ENCODE peak calls at places on chromosomes 2 and 18, in ten cellular contexts. L is Panc1, C is anterior cingulate cortex, O is GM03348, V is ELF-1, D is putamen, B is astrocyte of the cerebellum, Q is progenitor cell of endocrine pancreas, W is fibroblast of gingiva, X is iPS-NIHi11. Z is an unnamed sample.

GRCh38 chr18:63236417-63236816 is 83.2 kb downstream of the BCL2 start:
- DNase-seq in L (no peak), X (no peak), O (no peak), W (no peak), C (peak), D (peak), Q (no peak), V (no peak), B (no peak), Z (no peak)

GRCh38 chr2:23452853-23453420 is 68.0 kb downstream of the KLHL29 start:
- DNase-seq in B (peak), Q (no peak), X (no peak), W (no peak), D (no peak), C (no peak), V (no peak), L (no peak), O (peak), Z (no peak)

GRCh38 chr2:37005118-37005868 is 39.0 kb upstream of the STRN start:
- DNase-seq in D (no peak), W (no peak), O (no peak), V (peak), X (peak), L (peak), C (no peak), Q (no peak), B (no peak), Z (no peak)

GRCh38 chr2:138490673-138491494 is 10.7 kb upstream of the SPOPL start:
- DNase-seq in C (no peak), Q (no peak), D (no peak), L (no peak), X (no peak), B (no peak), W (no peak), V (no peak), O (no peak), Z (no peak)

GRCh38 chr18:32730068-32730467 is 42.8 kb downstream of the KLHL14 start:
- DNase-seq in D (no peak), B (no peak), O (no peak), Q (no peak), W (no peak), L (no peak), X (no peak), V (no peak), C (no peak), Z (no peak)

GRCh38 chr2:54067851-54068375 is 47.5 kb upstream of the ACYP2 start:
- DNase-seq in O (no peak), B (no peak), W (no peak), C (no peak), D (no peak), X (no peak), Q (no peak), L (no peak), V (no peak), Z (no peak)

GRCh38 chr2:19989342-19989680 is 594 bp downstream of the WDR35 start:
- DNase-seq in O (no peak), W (no peak), V (no peak), C (no peak), B (no peak), X (no peak), L (no peak), D (no peak), Q (no peak), Z (no peak)

GRCh38 chr2:222218786-222219185 is 80.0 kb downstream of the PAX3 start:
- DNase-seq in V (no peak), Q (no peak), W (no peak), O (no peak), C (no peak), B (no peak), X (no peak), L (no peak), D (no peak), Z (no peak)

GRCh38 chr2:68789603-68790002 is 55.0 kb downstream of the ARHGAP25 start:
- DNase-seq in Q (no peak), X (no peak), W (no peak), L (no peak), V (no peak), B (no peak), C (no peak), O (no peak), D (no peak), Z (no peak)

GRCh38 chr2:16773080-16773713 is 107.6 kb upstream of the CYRIA start:
- DNase-seq in D (peak), Q (peak), C (peak), W (no peak), V (peak), X (peak), B (peak), O (peak), L (peak), Z (no peak)

GRCh38 chr2:2764739-2765138 is 433.7 kb upstream of the MYT1L start:
- DNase-seq in O (no peak), V (no peak), L (no peak), C (no peak), B (no peak), D (no peak), W (no peak), X (no peak), Q (no peak), Z (no peak)

GRCh38 chr2:85743304-85743978 is 10.3 kb upstream of the ATOH8 start:
- DNase-seq in B (peak), W (no peak), L (no peak), V (no peak), D (no peak), O (peak), X (no peak), Q (no peak), C (no peak), Z (no peak)

GRCh38 chr18:212780-213179 is 54.4 kb downstream of the USP14 start:
- DNase-seq in W (no peak), O (peak), Q (no peak), V (no peak), D (no peak), C (no peak), X (no peak), L (no peak), B (no peak), Z (no peak)

GRCh38 chr2:72770879-72771461 is 54.9 kb downstream of the EXOC6B start:
- DNase-seq in Q (peak), X (peak), O (peak), D (peak), W (peak), V (no peak), C (no peak), L (no peak), B (peak), Z (peak)

GRCh38 chr2:35960596-35960995 is 395.0 kb upstream of the CRIM1 start:
- DNase-seq in D (no peak), B (peak), L (no peak), Q (no peak), V (no peak), C (no peak), O (no peak), W (no peak), X (no peak), Z (no peak)

GRCh38 chr18:421236-422155 is 79.0 kb downstream of the COLEC12 start:
- DNase-seq in C (no peak), X (no peak), W (peak), D (no peak), B (peak), O (peak), Q (no peak), L (no peak), V (peak), Z (no peak)

GRCh38 chr18:48986851-48987761 is 36.3 kb upstream of the SMAD7 start:
- DNase-seq in L (no peak), B (no peak), X (no peak), C (no peak), Q (no peak), V (no peak), O (no peak), D (no peak), W (no peak), Z (no peak)

GRCh38 chr2:173402405-173402974 is 47.8 kb downstream of the CDCA7 start:
- DNase-seq in D (peak), L (peak), W (peak), O (peak), B (peak), X (peak), V (peak), Q (peak), C (peak), Z (peak)

GRCh38 chr18:28823506-28824182 is 646.7 kb upstream of the CDH2 start:
- DNase-seq in O (no peak), D (no peak), C (no peak), W (no peak), B (no peak), X (no peak), V (peak), Q (no peak), L (no peak), Z (no peak)

GRCh38 chr2:217989221-217989948 is 13.4 kb downstream of the TNS1 start:
- DNase-seq in O (no peak), C (no peak), L (no peak), X (no peak), W (no peak), B (no peak), V (no peak), D (no peak), Q (no peak), Z (no peak)

GRCh38 chr2:144330951-144331651 is 188.8 kb downstream of the ZEB2 start:
- DNase-seq in V (no peak), Q (no peak), B (no peak), D (no peak), C (no peak), L (no peak), W (no peak), O (no peak), X (no peak), Z (no peak)

GRCh38 chr2:110804915-110805314 is 72.5 kb downstream of the ACOXL start:
- DNase-seq in Q (no peak), W (no peak), V (no peak), O (no peak), D (no peak), B (no peak), X (no peak), C (no peak), L (no peak), Z (no peak)

GRCh38 chr2:70087703-70088507 is 628 bp downstream of the PCBP1 start:
- DNase-seq in X (peak), C (peak), D (peak), Q (peak), V (peak), B (no peak), L (no peak), O (peak), W (peak), Z (peak)

GRCh38 chr2:176595986-176596385 is 326.7 kb downstream of the MTX2 start:
- DNase-seq in V (no peak), X (no peak), B (peak), Q (no peak), W (no peak), D (no peak), C (no peak), O (no peak), L (no peak), Z (no peak)

GRCh38 chr2:143960177-143960576 is 559.7 kb downstream of the ZEB2 start:
- DNase-seq in D (no peak), W (no peak), V (no peak), B (no peak), O (no peak), Q (no peak), L (no peak), C (no peak), X (no peak), Z (no peak)

GRCh38 chr2:42141687-42142475 is 27.3 kb upstream of the EML4 start:
- DNase-seq in V (peak), C (no peak), X (peak), O (peak), Q (peak), L (no peak), B (peak), W (peak), D (peak), Z (peak)

GRCh38 chr2:49102146-49102545 is 52.2 kb downstream of the FSHR start:
- DNase-seq in L (no peak), D (no peak), C (no peak), Q (no peak), V (no peak), X (no peak), W (no peak), B (no peak), O (no peak), Z (no peak)

GRCh38 chr2:226011716-226012115 is 612.2 kb downstream of the NYAP2 start:
- DNase-seq in W (no peak), L (no peak), V (no peak), C (no peak), B (no peak), X (no peak), D (no peak), Q (no peak), O (no peak), Z (no peak)

GRCh38 chr18:43932140-43932539 is 654.9 kb upstream of the SYT4 start:
- DNase-seq in B (no peak), X (no peak), Q (no peak), W (no peak), V (no peak), D (no peak), O (no peak), L (no peak), C (no peak), Z (no peak)

GRCh38 chr2:127672341-127673303 is 2.7 kb downstream of the LIMS2 start:
- DNase-seq in D (no peak), X (peak), V (no peak), C (no peak), O (peak), B (no peak), Q (no peak), W (no peak), L (no peak), Z (no peak)

GRCh38 chr18:43692291-43692690 is 415.0 kb upstream of the SYT4 start:
- DNase-seq in C (no peak), D (no peak), W (peak), Q (no peak), X (no peak), L (no peak), V (no peak), B (peak), O (peak), Z (no peak)

GRCh38 chr2:240990266-240990529 is 8.2 kb upstream of the SNED1 start:
- DNase-seq in B (no peak), W (no peak), V (no peak), L (no peak), X (no peak), Q (no peak), D (no peak), C (no peak), O (no peak), Z (no peak)